ENCODE peak calls at places on chromosomes 7 and 10, in four cellular contexts. One of them, this sample, is unnamed.

GRCh38 chr7:82325416-82325815 is 118.2 kb downstream of the CACNA2D1 start:
- DNase-seq in WTC11: no peak
- DNase-seq in K562: no peak
- DNase-seq in GM12878: no peak
- DNase-seq in this sample: no peak

GRCh38 chr10:49649294-49649693 is 30.2 kb upstream of the C10orf53 start:
- DNase-seq in WTC11: peak; percentile 59
- DNase-seq in K562: no peak
- DNase-seq in GM12878: no peak
- DNase-seq in this sample: no peak

GRCh38 chr10:132721725-132722124 is 64.2 kb downstream of the NKX6-2 start:
- DNase-seq in WTC11: no peak
- DNase-seq in K562: no peak
- DNase-seq in GM12878: no peak
- DNase-seq in this sample: no peak

GRCh38 chr10:69721690-69722310 is 79.9 kb upstream of the COL13A1 start:
- DNase-seq in WTC11: no peak
- DNase-seq in K562: no peak
- DNase-seq in GM12878: no peak
- DNase-seq in this sample: no peak

GRCh38 chr7:94064541-94065191 is 60.5 kb upstream of the BET1 start:
- DNase-seq in WTC11: no peak
- DNase-seq in K562: no peak
- DNase-seq in GM12878: no peak
- DNase-seq in this sample: no peak

GRCh38 chr7:14195896-14196295 is 206.4 kb upstream of the ETV1 start:
- DNase-seq in WTC11: no peak
- DNase-seq in K562: no peak
- DNase-seq in GM12878: no peak
- DNase-seq in this sample: no peak

GRCh38 chr7:144842377-144842851 is 6.6 kb upstream of the TPK1 start:
- DNase-seq in WTC11: no peak
- DNase-seq in K562: no peak
- DNase-seq in GM12878: no peak
- DNase-seq in this sample: no peak

GRCh38 chr10:13758761-13759160 is 172.0 kb downstream of the PRPF18 start:
- DNase-seq in WTC11: no peak
- DNase-seq in K562: no peak
- DNase-seq in GM12878: no peak
- DNase-seq in this sample: no peak

GRCh38 chr10:16770141-16770540 is 47.1 kb downstream of the RSU1 start:
- DNase-seq in WTC11: no peak
- DNase-seq in K562: no peak
- DNase-seq in GM12878: no peak
- DNase-seq in this sample: no peak

GRCh38 chr10:124119933-124120332 is 26.5 kb upstream of the CHST15 start:
- DNase-seq in WTC11: no peak
- DNase-seq in K562: no peak
- DNase-seq in GM12878: no peak
- DNase-seq in this sample: no peak

GRCh38 chr10:3365630-3366029 is 193.0 kb upstream of the PITRM1 start:
- DNase-seq in WTC11: no peak
- DNase-seq in K562: no peak
- DNase-seq in GM12878: no peak
- DNase-seq in this sample: peak; percentile 89

GRCh38 chr7:45136106-45137060 is 21.2 kb upstream of the RAMP3 start:
- DNase-seq in WTC11: peak; percentile 52
- DNase-seq in K562: peak; percentile 76
- DNase-seq in GM12878: peak; percentile 41
- DNase-seq in this sample: peak; percentile 67

GRCh38 chr7:151191544-151191943 is 4.5 kb upstream of the ASB10 start:
- DNase-seq in WTC11: no peak
- DNase-seq in K562: no peak
- DNase-seq in GM12878: no peak
- DNase-seq in this sample: peak; percentile 39

GRCh38 chr10:110686941-110687340 is 42.8 kb downstream of the RBM20 start:
- DNase-seq in WTC11: no peak
- DNase-seq in K562: no peak
- DNase-seq in GM12878: no peak
- DNase-seq in this sample: no peak

GRCh38 chr7:30276203-30276900 is 8.0 kb upstream of the ZNRF2 start:
- DNase-seq in WTC11: peak; percentile 60
- DNase-seq in K562: no peak
- DNase-seq in GM12878: no peak
- DNase-seq in this sample: peak; percentile 67

GRCh38 chr7:99386584-99387238 is 12.2 kb downstream of the ARPC1B start:
- DNase-seq in WTC11: no peak
- DNase-seq in K562: no peak
- DNase-seq in GM12878: no peak
- DNase-seq in this sample: peak; percentile 67

GRCh38 chr10:131391991-131392390 is 80.5 kb upstream of the TCERG1L start:
- DNase-seq in WTC11: no peak
- DNase-seq in K562: no peak
- DNase-seq in GM12878: no peak
- DNase-seq in this sample: no peak

GRCh38 chr10:129971381-129972144 is 7.5 kb upstream of the EBF3 start:
- DNase-seq in WTC11: peak; percentile 69
- DNase-seq in K562: peak; percentile 49
- DNase-seq in GM12878: no peak
- DNase-seq in this sample: peak; percentile 8

GRCh38 chr7:90595341-90595800 is 750 bp upstream of the CDK14 start:
- DNase-seq in WTC11: no peak
- DNase-seq in K562: no peak
- DNase-seq in GM12878: no peak
- DNase-seq in this sample: no peak

GRCh38 chr7:756928-757560 is 30.0 kb upstream of the PRKAR1B start:
- DNase-seq in WTC11: no peak
- DNase-seq in K562: no peak
- DNase-seq in GM12878: no peak
- DNase-seq in this sample: no peak

GRCh38 chr7:149863500-149863899 is 10.3 kb upstream of the ATP6V0E2 start:
- DNase-seq in WTC11: no peak
- DNase-seq in K562: no peak
- DNase-seq in GM12878: no peak
- DNase-seq in this sample: no peak

GRCh38 chr7:16431646-16432424 is 10.5 kb upstream of the CRPPA start:
- DNase-seq in WTC11: no peak
- DNase-seq in K562: peak; percentile 36
- DNase-seq in GM12878: no peak
- DNase-seq in this sample: peak; percentile 54

GRCh38 chr10:65843203-65843602 is 1082.6 kb upstream of the LRRTM3 start:
- DNase-seq in WTC11: no peak
- DNase-seq in K562: no peak
- DNase-seq in GM12878: no peak
- DNase-seq in this sample: no peak
- TF ChIP-seq CREM in WTC11: no peak
- TF ChIP-seq CREM in K562: no peak
- TF ChIP-seq CREM in GM12878: no peak
- TF ChIP-seq CREM in this sample: no peak

GRCh38 chr10:46226900-46227558 is 59.8 kb upstream of the ANTXRL start:
- DNase-seq in WTC11: no peak
- DNase-seq in K562: no peak
- DNase-seq in GM12878: no peak
- DNase-seq in this sample: no peak

GRCh38 chr10:46228076-46229071 is 58.4 kb upstream of the ANTXRL start:
- DNase-seq in WTC11: peak; percentile 84
- DNase-seq in K562: peak; percentile 79
- DNase-seq in GM12878: no peak
- DNase-seq in this sample: peak; percentile 69

GRCh38 chr10:46229144-46229563 is 57.6 kb upstream of the ANTXRL start:
- DNase-seq in WTC11: peak; percentile 68
- DNase-seq in K562: peak; percentile 82
- DNase-seq in GM12878: no peak
- DNase-seq in this sample: peak; percentile 46

GRCh38 chr10:46226232-46226631 is 60.6 kb upstream of the ANTXRL start:
- DNase-seq in WTC11: no peak
- DNase-seq in K562: no peak
- DNase-seq in GM12878: no peak
- DNase-seq in this sample: no peak

DNA sequence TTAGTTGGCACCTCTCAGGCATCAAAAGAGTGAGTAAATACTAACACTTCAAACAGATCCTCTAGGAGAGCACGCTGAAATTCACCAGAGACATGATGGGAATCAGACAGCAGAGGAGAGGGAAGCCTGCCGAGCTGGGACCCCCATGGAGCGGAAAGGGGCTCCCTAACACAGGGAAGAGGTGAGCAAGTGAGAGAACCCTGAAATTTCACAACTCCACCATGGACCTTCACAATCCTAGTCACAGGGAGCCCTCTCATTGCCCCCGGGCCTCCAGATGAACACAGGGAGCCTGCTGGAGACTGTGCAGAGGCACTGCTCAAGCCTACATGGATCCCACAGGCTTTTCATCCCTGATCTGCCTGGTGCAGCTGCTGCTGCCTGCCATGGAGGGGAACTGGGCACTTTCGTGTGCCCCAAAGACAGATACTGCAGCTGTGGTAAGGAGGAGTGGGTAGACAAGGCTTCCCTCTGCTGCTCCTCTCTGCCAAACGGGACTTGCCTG is 59.2 kb upstream of the ANTXRL start:
- DNase-seq in WTC11: no peak
- DNase-seq in K562: no peak
- DNase-seq in GM12878: no peak
- DNase-seq in this sample: no peak
- TF ChIP-seq CREM in WTC11: no peak
- TF ChIP-seq CREM in K562: no peak
- TF ChIP-seq CREM in GM12878: no peak
- TF ChIP-seq CREM in this sample: no peak

GRCh38 chr10:30883116-30883515 is 148.5 kb downstream of the ZNF438 start:
- DNase-seq in WTC11: no peak
- DNase-seq in K562: no peak
- DNase-seq in GM12878: no peak
- DNase-seq in this sample: no peak

GRCh38 chr10:30878920-30879319 is 152.7 kb downstream of the ZNF438 start:
- DNase-seq in WTC11: no peak
- DNase-seq in K562: no peak
- DNase-seq in GM12878: no peak
- DNase-seq in this sample: no peak

GRCh38 chr10:30883751-30884150 is 147.9 kb downstream of the ZNF438 start:
- DNase-seq in WTC11: no peak
- DNase-seq in K562: no peak
- DNase-seq in GM12878: no peak
- DNase-seq in this sample: no peak

GRCh38 chr10:30885423-30885822 is 146.2 kb downstream of the ZNF438 start:
- DNase-seq in WTC11: no peak
- DNase-seq in K562: no peak
- DNase-seq in GM12878: no peak
- DNase-seq in this sample: no peak

DNA sequence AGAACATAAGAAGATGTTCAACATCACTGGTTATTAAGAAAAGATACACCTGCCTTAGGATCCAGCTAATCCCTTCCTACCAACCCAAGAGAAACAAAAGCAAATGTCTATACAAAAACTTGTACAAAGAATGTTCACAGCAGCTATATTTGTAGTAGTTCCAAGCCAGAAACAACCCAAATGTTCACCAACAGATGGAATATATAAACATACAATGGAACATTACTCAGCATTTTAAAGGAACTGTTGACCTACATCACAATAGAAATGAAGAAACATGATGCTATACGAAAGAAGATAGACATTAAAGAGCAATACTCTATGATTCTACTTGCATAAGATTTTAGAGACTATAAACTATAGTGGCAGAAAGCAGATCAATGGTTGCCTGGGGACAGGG is 149.4 kb downstream of the ZNF438 start:
- DNase-seq in WTC11: no peak
- DNase-seq in K562: no peak
- DNase-seq in GM12878: no peak
- DNase-seq in this sample: no peak
- TF ChIP-seq CREM in WTC11: no peak
- TF ChIP-seq CREM in K562: no peak
- TF ChIP-seq CREM in GM12878: no peak
- TF ChIP-seq CREM in this sample: no peak

GRCh38 chr7:111893190-111893589 is 313.0 kb downstream of the DOCK4 start:
- DNase-seq in WTC11: no peak
- DNase-seq in K562: no peak
- DNase-seq in GM12878: no peak
- DNase-seq in this sample: no peak
- TF ChIP-seq CREM in WTC11: no peak
- TF ChIP-seq CREM in K562: no peak
- TF ChIP-seq CREM in GM12878: no peak
- TF ChIP-seq CREM in this sample: no peak

DNA sequence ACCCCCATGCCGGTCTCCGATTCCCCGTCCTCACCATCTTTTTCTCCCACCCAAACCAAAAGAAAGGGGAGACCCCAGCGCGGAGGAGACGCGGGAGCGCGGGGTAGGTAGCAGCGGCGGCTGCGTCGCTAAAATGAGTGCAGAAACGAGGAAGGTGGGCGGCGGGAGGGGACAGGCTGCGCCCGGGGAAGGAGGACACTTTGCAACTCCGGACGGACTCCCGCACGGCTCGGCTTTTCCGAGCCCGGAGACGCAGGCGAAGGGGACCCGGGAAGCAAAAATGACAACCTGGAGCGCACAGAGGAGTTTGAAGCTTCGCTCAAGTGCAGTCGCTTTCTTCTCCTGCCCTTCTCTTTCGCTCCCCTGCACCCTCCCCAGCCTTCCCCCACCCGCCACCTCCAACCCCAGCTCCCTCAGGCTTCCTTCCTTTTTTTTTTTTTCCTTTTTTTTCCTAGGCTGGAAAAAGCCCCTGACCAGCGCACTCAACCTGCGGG is 481 bp downstream of the SFMBT2 start:
- DNase-seq in WTC11: peak; percentile 47
- DNase-seq in K562: peak; percentile 43
- DNase-seq in GM12878: no peak
- DNase-seq in this sample: no peak
- TF ChIP-seq CREM in WTC11: no peak
- TF ChIP-seq CREM in K562: no peak
- TF ChIP-seq CREM in GM12878: no peak
- TF ChIP-seq CREM in this sample: no peak

GRCh38 chr7:36568437-36568818 is 155.9 kb downstream of the AOAH start:
- DNase-seq in WTC11: no peak
- DNase-seq in K562: no peak
- DNase-seq in GM12878: no peak
- DNase-seq in this sample: no peak
- TF ChIP-seq CREM in WTC11: no peak
- TF ChIP-seq CREM in K562: no peak
- TF ChIP-seq CREM in GM12878: no peak
- TF ChIP-seq CREM in this sample: no peak

DNA sequence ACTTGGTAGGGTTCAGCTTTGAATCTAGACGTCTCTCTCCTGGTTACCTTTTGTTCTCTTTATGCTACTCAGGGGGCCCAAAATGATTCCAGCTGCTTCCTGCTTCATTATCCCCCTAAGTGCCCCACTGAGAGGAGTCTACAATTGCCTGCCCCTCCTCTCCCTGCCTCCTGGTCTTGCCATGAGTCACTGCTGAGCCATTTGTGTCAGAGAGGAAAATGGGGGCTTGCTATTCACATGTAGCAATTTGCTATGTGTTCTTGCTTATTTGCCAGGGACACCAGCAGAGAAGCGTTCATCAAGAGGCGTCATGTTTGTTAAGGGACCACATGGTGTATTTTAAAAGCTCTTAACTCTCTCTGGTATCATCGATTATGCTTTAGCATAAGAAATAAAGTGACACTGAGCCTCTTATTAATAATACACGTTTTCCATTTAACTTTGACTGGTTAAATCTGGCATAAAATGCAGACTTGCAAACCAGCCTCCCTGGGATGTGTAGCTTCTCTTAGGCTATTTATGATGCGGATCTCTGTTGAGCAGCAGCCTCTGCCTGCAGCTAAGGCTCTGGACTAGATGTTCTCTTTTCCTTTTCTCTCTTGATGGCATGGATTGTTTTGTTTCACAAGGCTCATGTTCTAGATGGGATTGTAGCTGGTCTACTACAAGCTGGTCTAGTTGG is 239.3 kb downstream of the AUTS2 start:
- DNase-seq in WTC11: no peak
- DNase-seq in K562: no peak
- DNase-seq in GM12878: no peak
- DNase-seq in this sample: no peak
- TF ChIP-seq CREM in WTC11: no peak
- TF ChIP-seq CREM in K562: no peak
- TF ChIP-seq CREM in GM12878: no peak
- TF ChIP-seq CREM in this sample: no peak